ENCODE peak calls at places on chromosomes 16 and 17, in five cellular contexts. One of them, this sample, is unnamed.

GRCh38 chr17:78762007-78762406 is 20.1 kb downstream of the CYTH1 start:
- DNase-seq in suprapubic skin: no peak
- DNase-seq in endothelial cell: no peak
- DNase-seq in GM13976: no peak
- DNase-seq in IMR-90: peak
- DNase-seq in this sample: no peak

GRCh38 chr16:51150894-51151320 is at the start of gene SALL1:
- DNase-seq in GM13976: no peak
- DNase-seq in IMR-90: no peak
- DNase-seq in endothelial cell: no peak
- DNase-seq in suprapubic skin: no peak
- DNase-seq in this sample: no peak

GRCh38 chr17:82375359-82376041 is 3.9 kb downstream of the UTS2R start:
- DNase-seq in IMR-90: no peak
- DNase-seq in GM13976: no peak
- DNase-seq in suprapubic skin: no peak
- DNase-seq in endothelial cell: no peak
- DNase-seq in this sample: no peak

GRCh38 chr16:88511911-88512310 is 58.3 kb upstream of the ZC3H18 start:
- DNase-seq in suprapubic skin: no peak
- DNase-seq in endothelial cell: no peak
- DNase-seq in GM13976: no peak
- DNase-seq in IMR-90: no peak
- DNase-seq in this sample: no peak

GRCh38 chr16:65306313-65306712 is 184.4 kb upstream of the CDH11 start:
- DNase-seq in IMR-90: no peak
- DNase-seq in GM13976: no peak
- DNase-seq in suprapubic skin: no peak
- DNase-seq in endothelial cell: no peak
- DNase-seq in this sample: no peak

GRCh38 chr16:70267516-70267915 is 15.8 kb upstream of the EXOSC6 start:
- DNase-seq in endothelial cell: peak
- DNase-seq in suprapubic skin: peak
- DNase-seq in IMR-90: peak
- DNase-seq in GM13976: peak
- DNase-seq in this sample: no peak

GRCh38 chr16:56911771-56912541 is 20.0 kb upstream of the HERPUD1 start:
- DNase-seq in endothelial cell: no peak
- DNase-seq in suprapubic skin: no peak
- DNase-seq in GM13976: peak
- DNase-seq in IMR-90: peak
- DNase-seq in this sample: peak

GRCh38 chr17:78329263-78330059 is 30.4 kb downstream of the SOCS3 start:
- DNase-seq in endothelial cell: no peak
- DNase-seq in IMR-90: peak
- DNase-seq in GM13976: no peak
- DNase-seq in suprapubic skin: no peak
- DNase-seq in this sample: no peak

GRCh38 chr17:51430581-51430980 is 170.2 kb downstream of the UTP18 start:
- DNase-seq in suprapubic skin: no peak
- DNase-seq in GM13976: no peak
- DNase-seq in endothelial cell: no peak
- DNase-seq in IMR-90: no peak
- DNase-seq in this sample: no peak

GRCh38 chr16:80462902-80463301 is 77.9 kb upstream of the DYNLRB2 start:
- DNase-seq in suprapubic skin: no peak
- DNase-seq in GM13976: no peak
- DNase-seq in endothelial cell: no peak
- DNase-seq in IMR-90: no peak
- DNase-seq in this sample: no peak

GRCh38 chr17:56540791-56541190 is 52.7 kb upstream of the NOG start:
- DNase-seq in GM13976: no peak
- DNase-seq in IMR-90: no peak
- DNase-seq in suprapubic skin: no peak
- DNase-seq in endothelial cell: no peak
- DNase-seq in this sample: no peak

GRCh38 chr16:19704321-19705130 is 13.5 kb downstream of the KNOP1 start:
- DNase-seq in IMR-90: peak
- DNase-seq in suprapubic skin: no peak
- DNase-seq in endothelial cell: no peak
- DNase-seq in GM13976: no peak
- DNase-seq in this sample: no peak

GRCh38 chr16:70737377-70738082 is 51.7 kb upstream of the MTSS2 start:
- DNase-seq in endothelial cell: no peak
- DNase-seq in IMR-90: peak
- DNase-seq in GM13976: peak
- DNase-seq in suprapubic skin: peak
- DNase-seq in this sample: peak

GRCh38 chr16:46690281-46691178 is 1.1 kb downstream of the ORC6 start:
- DNase-seq in suprapubic skin: no peak
- DNase-seq in endothelial cell: peak
- DNase-seq in GM13976: no peak
- DNase-seq in IMR-90: peak
- DNase-seq in this sample: no peak

GRCh38 chr16:87050142-87050541 is 267.1 kb downstream of the C16orf95 start:
- DNase-seq in IMR-90: no peak
- DNase-seq in suprapubic skin: no peak
- DNase-seq in endothelial cell: no peak
- DNase-seq in GM13976: no peak
- DNase-seq in this sample: no peak

GRCh38 chr17:56597495-56597990 is 4.0 kb downstream of the NOG start:
- DNase-seq in GM13976: no peak
- DNase-seq in endothelial cell: peak
- DNase-seq in suprapubic skin: no peak
- DNase-seq in IMR-90: peak
- DNase-seq in this sample: no peak

GRCh38 chr16:66328282-66328681 is 38.2 kb upstream of the CDH5 start:
- DNase-seq in GM13976: no peak
- DNase-seq in suprapubic skin: no peak
- DNase-seq in endothelial cell: no peak
- DNase-seq in IMR-90: no peak
- DNase-seq in this sample: no peak

GRCh38 chr16:58459344-58460218 is 40.4 kb upstream of the NDRG4 start:
- DNase-seq in endothelial cell: no peak
- DNase-seq in IMR-90: peak
- DNase-seq in GM13976: no peak
- DNase-seq in suprapubic skin: no peak
- DNase-seq in this sample: no peak

GRCh38 chr17:77494664-77495435 is 354.1 kb downstream of the SEC14L1 start:
- DNase-seq in IMR-90: peak
- DNase-seq in suprapubic skin: peak
- DNase-seq in GM13976: peak
- DNase-seq in endothelial cell: peak
- DNase-seq in this sample: peak

GRCh38 chr16:9677301-9677653 is 505.0 kb downstream of the GRIN2A start:
- DNase-seq in endothelial cell: no peak
- DNase-seq in IMR-90: no peak
- DNase-seq in GM13976: no peak
- DNase-seq in suprapubic skin: no peak
- DNase-seq in this sample: no peak

GRCh38 chr17:27226611-27227234 is 67.2 kb upstream of the WSB1 start:
- DNase-seq in GM13976: no peak
- DNase-seq in endothelial cell: no peak
- DNase-seq in IMR-90: peak
- DNase-seq in suprapubic skin: no peak
- DNase-seq in this sample: no peak

GRCh38 chr17:48294989-48295892 is 134.8 kb downstream of the SKAP1 start:
- DNase-seq in suprapubic skin: no peak
- DNase-seq in endothelial cell: no peak
- DNase-seq in GM13976: peak
- DNase-seq in IMR-90: no peak
- DNase-seq in this sample: peak

GRCh38 chr17:19650826-19651225 is 2.3 kb downstream of the ALDH3A2 start:
- DNase-seq in GM13976: no peak
- DNase-seq in suprapubic skin: no peak
- DNase-seq in IMR-90: peak
- DNase-seq in endothelial cell: no peak
- DNase-seq in this sample: no peak

GRCh38 chr17:60390881-60391418 is 983 bp downstream of the USP32 start:
- DNase-seq in IMR-90: peak
- DNase-seq in suprapubic skin: no peak
- DNase-seq in endothelial cell: peak
- DNase-seq in GM13976: peak
- DNase-seq in this sample: peak

GRCh38 chr17:20226814-20227482 is 217.8 kb downstream of the SPECC1 start:
- DNase-seq in IMR-90: peak
- DNase-seq in suprapubic skin: peak
- DNase-seq in endothelial cell: peak
- DNase-seq in GM13976: peak
- DNase-seq in this sample: peak

GRCh38 chr17:67095803-67096202 is 51.4 kb downstream of the CACNG1 start:
- DNase-seq in GM13976: no peak
- DNase-seq in IMR-90: peak
- DNase-seq in endothelial cell: no peak
- DNase-seq in suprapubic skin: no peak
- DNase-seq in this sample: no peak

GRCh38 chr16:86681440-86681838 is 103.1 kb downstream of the FOXL1 start:
- DNase-seq in endothelial cell: no peak
- DNase-seq in suprapubic skin: no peak
- DNase-seq in IMR-90: no peak
- DNase-seq in GM13976: no peak
- DNase-seq in this sample: no peak

GRCh38 chr17:81510524-81510797 is 2.1 kb downstream of the ACTG1 start:
- DNase-seq in endothelial cell: no peak
- DNase-seq in suprapubic skin: no peak
- DNase-seq in GM13976: no peak
- DNase-seq in IMR-90: no peak
- DNase-seq in this sample: no peak

GRCh38 chr16:56252835-56253234 is 61.5 kb downstream of the GNAO1 start:
- DNase-seq in endothelial cell: no peak
- DNase-seq in GM13976: no peak
- DNase-seq in suprapubic skin: no peak
- DNase-seq in IMR-90: peak
- DNase-seq in this sample: no peak

GRCh38 chr17:8156174-8156992 is 4.2 kb upstream of the PER1 start:
- DNase-seq in suprapubic skin: peak
- DNase-seq in GM13976: peak
- DNase-seq in endothelial cell: peak
- DNase-seq in IMR-90: peak
- DNase-seq in this sample: peak
- TF ChIP-seq CTCF in suprapubic skin: no peak
- TF ChIP-seq CTCF in GM13976: no peak
- TF ChIP-seq CTCF in endothelial cell: no peak
- TF ChIP-seq CTCF in IMR-90: peak
- TF ChIP-seq CTCF in this sample: no peak

DNA sequence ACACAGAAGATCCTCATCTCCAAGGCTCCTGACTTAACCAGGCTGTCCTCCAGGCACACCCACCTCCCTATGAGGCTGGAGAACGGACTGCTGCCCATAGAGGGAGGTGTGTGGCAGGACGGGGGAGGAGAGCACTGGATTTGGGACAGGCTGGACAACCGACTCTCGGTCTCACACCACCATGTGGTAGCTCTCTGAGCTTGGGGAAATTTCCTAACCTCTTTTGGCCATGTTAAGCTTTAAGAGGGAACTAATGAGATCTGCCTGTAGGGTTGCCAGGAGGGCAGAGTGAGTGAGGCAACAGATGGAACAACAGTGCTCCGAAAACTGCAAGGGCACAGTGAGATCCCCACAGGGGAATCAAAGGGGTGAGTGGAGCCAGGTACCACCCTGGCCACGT is 32.7 kb downstream of the RHBDL3 start:
- DNase-seq in endothelial cell: no peak
- DNase-seq in GM13976: no peak
- DNase-seq in suprapubic skin: no peak
- DNase-seq in IMR-90: no peak
- DNase-seq in this sample: no peak
- TF ChIP-seq CTCF in endothelial cell: no peak
- TF ChIP-seq CTCF in GM13976: no peak
- TF ChIP-seq CTCF in suprapubic skin: no peak
- TF ChIP-seq CTCF in IMR-90: no peak
- TF ChIP-seq CTCF in this sample: no peak

DNA sequence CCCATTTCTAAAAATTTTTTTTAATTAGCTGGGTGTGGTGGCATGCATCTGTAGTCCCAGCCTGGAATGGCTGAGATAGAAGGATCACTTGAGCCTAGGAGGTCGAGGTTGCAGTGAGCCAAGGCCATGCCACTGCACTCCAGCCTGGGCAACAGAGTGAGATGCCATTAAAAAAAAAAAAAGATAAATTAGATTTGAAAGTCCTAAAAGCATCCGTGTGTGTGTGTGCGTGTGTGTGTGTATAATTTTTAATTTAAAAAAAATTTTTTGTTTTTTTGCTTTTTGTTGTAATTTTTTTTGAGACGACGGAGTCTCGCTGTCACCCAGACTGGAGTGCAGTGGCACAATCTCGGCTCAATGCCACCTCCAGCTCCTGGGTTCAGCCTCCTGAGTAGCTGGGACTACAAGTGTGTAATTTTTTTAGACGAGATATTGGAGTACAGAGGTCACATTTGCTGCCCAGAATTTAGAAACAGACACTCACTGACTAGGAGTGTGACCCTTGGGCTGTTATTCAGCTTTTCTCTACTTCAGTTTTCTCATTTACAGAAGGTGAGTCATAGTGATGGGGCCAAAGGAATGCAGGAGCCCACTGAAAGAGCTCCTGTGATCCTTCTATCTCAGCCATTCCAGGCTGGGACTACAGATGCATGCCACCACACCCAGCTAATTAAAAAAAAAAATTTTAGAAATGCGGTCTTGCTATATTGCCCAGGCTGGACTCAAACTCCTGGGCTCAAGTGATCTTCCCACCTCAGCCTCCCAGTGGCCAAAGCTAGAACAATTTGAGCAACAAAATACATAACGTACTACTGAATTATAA is 25.5 kb upstream of the TBX4 start:
- DNase-seq in suprapubic skin: no peak
- DNase-seq in IMR-90: peak
- DNase-seq in endothelial cell: no peak
- DNase-seq in GM13976: no peak
- DNase-seq in this sample: no peak
- TF ChIP-seq CTCF in suprapubic skin: no peak
- TF ChIP-seq CTCF in IMR-90: no peak
- TF ChIP-seq CTCF in endothelial cell: no peak
- TF ChIP-seq CTCF in GM13976: no peak
- TF ChIP-seq CTCF in this sample: no peak

DNA sequence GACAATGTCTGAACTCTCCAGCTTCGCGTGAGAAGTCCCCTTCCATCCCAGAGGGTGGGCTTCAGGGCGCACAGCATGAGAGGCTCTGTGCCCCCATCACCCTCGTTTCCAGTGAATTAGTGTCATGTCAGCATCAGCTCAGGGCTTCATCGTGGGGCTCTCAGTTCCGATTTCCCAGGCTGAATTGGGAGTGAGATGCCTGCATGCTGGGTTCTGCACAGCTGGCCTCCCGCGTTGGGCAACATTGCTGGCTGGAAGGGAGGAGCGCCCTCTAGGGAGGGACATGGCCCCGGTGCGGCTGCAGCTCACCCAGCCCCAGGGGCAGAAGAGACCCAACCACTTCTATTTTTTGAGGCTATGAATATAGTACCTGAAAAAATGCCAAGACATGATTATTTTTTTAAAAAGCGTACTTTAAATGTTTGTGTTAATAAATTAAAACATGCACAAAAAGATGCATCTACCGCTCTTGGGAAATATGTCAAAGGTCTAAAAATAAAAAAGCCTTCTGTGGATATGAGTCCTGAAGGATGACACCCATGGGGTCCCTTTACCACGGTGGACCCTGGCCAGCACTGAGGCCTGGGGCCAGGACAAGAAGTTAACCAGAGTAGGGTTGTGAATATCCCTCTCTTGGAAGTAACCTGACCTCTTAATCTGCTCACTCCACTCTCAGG is 10.5 kb upstream of the ITGAD start:
- DNase-seq in GM13976: peak
- DNase-seq in endothelial cell: peak
- DNase-seq in suprapubic skin: no peak
- DNase-seq in IMR-90: peak
- DNase-seq in this sample: peak
- TF ChIP-seq CTCF in GM13976: peak
- TF ChIP-seq CTCF in endothelial cell: peak
- TF ChIP-seq CTCF in suprapubic skin: peak
- TF ChIP-seq CTCF in IMR-90: peak
- TF ChIP-seq CTCF in this sample: peak

This sample was measured in GM13977.